ENCODE peak calls at places on chromosomes 5 and 9, in four cellular contexts. N, S, A and V are unnamed samples.
A peak's percentile ranks its signal among the peaks of the same experiment; 100 is the strongest.

GRCh38 chr5:131533844-131534243 is 101.2 kb downstream of the RAPGEF6 start:
- DNase-seq in S (no peak), A (no peak), N (no peak), V (no peak)

GRCh38 chr5:159337291-159337974 is 7.1 kb upstream of the IL12B start:
- DNase-seq in S (no peak), A (no peak), N (peak; percentile 73), V (peak; percentile 12)

GRCh38 chr5:56585973-56586740 is 229.2 kb upstream of the MAP3K1 start:
- DNase-seq in A (no peak), N (peak; percentile 10), S (no peak), V (no peak)

GRCh38 chr5:100787648-100788047 is 115.4 kb downstream of the ST8SIA4 start:
- DNase-seq in S (no peak), N (no peak), A (no peak), V (no peak)

GRCh38 chr5:135458921-135459331 is 6.8 kb upstream of the TIFAB start:
- DNase-seq in A (no peak), N (peak; percentile 35), S (no peak), V (no peak)

GRCh38 chr9:123111977-123112869 is 78.8 kb downstream of the GPR21 start:
- DNase-seq in S (no peak), A (peak; percentile 73), N (no peak), V (peak; percentile 10)

GRCh38 chr5:94968507-94969095 is 316.3 kb downstream of the MCTP1 start:
- DNase-seq in A (peak; percentile 31), S (no peak), N (peak; percentile 67), V (peak; percentile 81)

GRCh38 chr5:171494452-171495121 is 75.1 kb downstream of the FGF18 start:
- DNase-seq in N (peak; percentile 59), S (peak; percentile 27), A (peak; percentile 85), V (peak; percentile 89)

GRCh38 chr9:19618816-19619215 is 170.0 kb downstream of the SLC24A2 start:
- DNase-seq in N (no peak), S (no peak), A (no peak), V (no peak)

GRCh38 chr5:118553662-118554061 is 434.7 kb downstream of the DTWD2 start:
- DNase-seq in N (peak; percentile 12), A (no peak), S (no peak), V (peak; percentile 69)

GRCh38 chr5:113218200-113218599 is 216.6 kb downstream of the TSSK1B start:
- DNase-seq in N (no peak), A (no peak), S (no peak), V (no peak)

GRCh38 chr9:90641090-90641489 is 1.5 kb downstream of the DIRAS2 start:
- DNase-seq in N (no peak), A (no peak), S (no peak), V (no peak)

GRCh38 chr5:16528382-16528849 is 62.8 kb upstream of the ZNF622 start:
- DNase-seq in N (no peak), A (no peak), S (no peak), V (peak; percentile 55)

GRCh38 chr5:174157048-174157447 is 111.5 kb downstream of the NSG2 start:
- DNase-seq in N (no peak), A (no peak), S (no peak), V (no peak)

GRCh38 chr5:114174837-114175236 is 187.0 kb upstream of the KCNN2 start:
- DNase-seq in S (no peak), N (peak; percentile 22), A (no peak), V (no peak)

GRCh38 chr5:121968910-121969607 is 7.3 kb downstream of the SRFBP1 start:
- DNase-seq in N (peak; percentile 100), S (no peak), A (no peak), V (no peak)

GRCh38 chr9:126806336-126806735 is 1.5 kb downstream of the ZBTB43 start:
- DNase-seq in S (no peak), N (peak; percentile 15), A (no peak), V (no peak)

GRCh38 chr5:172858511-172858989 is 24.5 kb downstream of the ERGIC1 start:
- DNase-seq in A (no peak), N (no peak), S (no peak), V (no peak)

GRCh38 chr9:35688558-35689350 is 971 bp downstream of the TPM2 start:
- DNase-seq in N (peak; percentile 92), S (no peak), A (no peak), V (no peak)

GRCh38 chr9:87850405-87850804 is 32.3 kb upstream of the SPATA31E1 start:
- DNase-seq in A (no peak), N (peak; percentile 84), S (no peak), V (no peak)

GRCh38 chr5:94544031-94544650 is 74.3 kb downstream of the KIAA0825 start:
- DNase-seq in A (no peak), N (peak; percentile 15), S (no peak), V (no peak)

GRCh38 chr9:13118294-13118693 is 161.2 kb downstream of the MPDZ start:
- DNase-seq in A (no peak), S (no peak), N (no peak), V (peak; percentile 8)

GRCh38 chr5:52804359-52804758 is 16.6 kb downstream of the ITGA1 start:
- DNase-seq in N (no peak), A (no peak), S (no peak), V (no peak)

GRCh38 chr5:52802272-52803011 is 14.7 kb downstream of the ITGA1 start:
- DNase-seq in A (no peak), S (no peak), N (peak; percentile 50), V (no peak)

GRCh38 chr5:52807037-52807436 is 19.3 kb downstream of the ITGA1 start:
- DNase-seq in A (no peak), S (no peak), N (no peak), V (no peak)

GRCh38 chr5:52805614-52806013 is 17.9 kb downstream of the ITGA1 start:
- DNase-seq in S (no peak), N (no peak), A (no peak), V (no peak)

DNA sequence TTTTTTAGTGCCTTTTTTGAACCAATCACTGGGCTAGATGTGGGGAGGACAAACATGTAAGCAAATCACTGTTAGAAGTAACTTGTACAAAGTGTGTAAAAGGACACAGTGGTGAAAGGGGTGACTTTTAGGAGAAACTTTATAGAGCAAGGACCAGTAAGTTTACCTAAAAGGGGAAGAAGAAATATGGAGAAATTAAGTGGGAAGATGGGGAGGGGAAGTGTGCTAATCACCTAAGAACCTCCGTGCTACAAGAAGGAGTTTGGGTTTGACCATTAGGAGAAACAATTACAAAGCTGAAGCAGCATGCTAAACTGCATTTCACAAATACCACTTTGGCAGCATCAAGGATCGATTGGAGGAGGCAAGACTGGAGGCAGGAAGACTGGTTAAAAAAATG is 17.3 kb downstream of the ITGA1 start:
- DNase-seq in N (no peak), A (no peak), S (no peak), V (peak; percentile 51)
- H3K56ac ChIP-seq in N (no peak overlapping the region), A (no peak overlapping the region), S (no peak overlapping the region), V (no peak overlapping the region)

DNA sequence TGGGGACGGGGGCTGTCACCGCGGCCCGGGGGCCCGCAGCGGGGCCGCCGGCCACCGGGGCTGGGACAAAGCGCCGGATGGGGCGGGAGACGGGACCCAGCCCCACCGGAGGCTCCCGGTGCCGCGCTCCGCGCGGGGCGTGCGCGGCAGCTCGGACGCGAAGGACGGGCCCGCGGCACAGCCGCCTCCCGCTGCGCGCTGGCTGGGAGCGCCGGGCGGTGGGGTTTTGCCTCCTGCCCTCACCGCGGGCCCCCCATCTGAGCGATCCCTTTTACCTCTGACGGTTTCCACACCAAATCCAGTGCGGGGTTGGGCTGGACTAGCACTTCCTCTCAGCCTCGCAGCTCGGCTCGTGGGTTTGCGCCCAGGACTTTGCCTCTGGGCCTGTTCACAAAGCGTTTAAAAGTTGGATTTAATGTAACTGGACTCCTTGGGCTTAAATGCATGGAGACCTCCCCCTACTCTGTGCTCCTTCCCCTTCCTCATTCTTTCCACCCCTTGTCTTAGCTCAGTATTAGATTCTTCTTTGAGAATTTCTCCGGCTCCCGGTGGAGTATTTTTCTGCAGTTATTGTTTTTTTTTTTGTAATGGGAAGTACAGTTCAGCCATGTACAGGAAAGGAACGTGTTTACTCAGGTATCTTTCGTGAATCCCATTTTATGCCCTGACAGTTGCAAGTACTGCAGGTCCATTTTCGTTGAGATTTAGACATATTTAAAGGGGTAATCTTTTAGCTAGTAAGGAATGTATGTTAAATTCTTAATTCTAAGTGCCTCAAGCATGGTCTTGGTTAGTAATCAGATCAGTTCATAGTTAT is 691 bp downstream of the FCHO2 start:
- DNase-seq in N (peak; percentile 56), A (peak; percentile 39), S (no peak), V (peak; percentile 55)
- H2BK5ac ChIP-seq in N (peak overlapping the region; percentile 86), A (no peak overlapping the region), S (no peak overlapping the region), V (no peak overlapping the region)

DNA sequence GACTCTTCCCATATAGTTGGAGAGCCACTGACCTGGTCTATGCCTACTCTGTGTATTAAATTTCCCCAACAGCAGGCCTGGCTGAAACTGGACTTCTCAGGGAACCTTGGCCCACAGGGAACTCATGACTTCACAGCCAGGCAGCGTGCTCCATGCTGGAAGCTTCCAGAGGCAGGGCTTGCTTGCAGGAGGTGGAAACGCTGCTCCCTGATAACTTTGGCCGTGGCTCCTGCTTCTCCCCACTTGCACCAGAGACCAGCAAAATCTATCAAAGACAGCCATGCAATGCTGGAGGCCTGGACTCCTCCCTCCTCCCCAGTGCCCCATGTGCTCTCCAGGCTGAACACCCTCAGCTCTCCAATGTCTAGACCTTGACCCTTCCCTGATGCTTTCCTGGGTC is 137.1 kb downstream of the GABBR2 start:
- DNase-seq in A (no peak), S (no peak), N (no peak), V (no peak)
- H3K18ac ChIP-seq in A (no peak overlapping the region), S (no peak overlapping the region), N (no peak overlapping the region), V (no peak overlapping the region)

DNA sequence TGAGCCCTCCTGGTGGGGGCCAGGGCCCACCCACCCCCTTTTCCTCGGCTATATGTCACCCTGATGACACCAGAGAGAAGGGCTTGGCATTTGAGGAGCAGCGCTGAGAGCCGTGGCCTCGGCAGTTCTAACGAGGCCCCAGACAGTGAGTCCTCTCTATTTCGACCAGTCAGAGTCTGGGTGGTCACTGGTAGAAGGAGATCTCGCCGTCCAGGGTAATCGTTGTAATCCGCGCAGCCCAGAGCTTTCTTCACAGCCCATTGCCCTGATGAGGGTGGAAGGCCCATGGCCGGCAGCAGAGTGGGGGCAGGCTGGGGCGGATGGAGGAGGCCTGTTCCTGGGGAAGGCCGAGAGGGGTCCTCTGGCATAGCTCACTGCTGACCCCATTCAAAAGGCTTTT is 70.2 kb downstream of the PSMB7 start:
- DNase-seq in A (no peak), N (no peak), S (no peak), V (no peak)
- H3K56ac ChIP-seq in A (no peak overlapping the region), N (no peak overlapping the region), S (no peak overlapping the region), V (no peak overlapping the region)

GRCh38 chr5:132828846-132829494 is 1.5 kb downstream of the SHROOM1 start:
- DNase-seq in S (no peak), N (no peak), A (no peak), V (no peak)

GRCh38 chr5:132832612-132833011 is 2.2 kb upstream of the SHROOM1 start:
- DNase-seq in A (no peak), S (no peak), N (no peak), V (no peak)

GRCh38 chr5:132831095-132831860 is 831 bp upstream of the SHROOM1 start:
- DNase-seq in A (no peak), S (no peak), N (no peak), V (no peak)

GRCh38 chr5:132829742-132830435 is 558 bp downstream of the SHROOM1 start:
- DNase-seq in N (peak; percentile 56), A (peak; percentile 72), S (no peak), V (peak; percentile 78)

GRCh38 chr5:132830436-132831094 is at the start of gene SHROOM1:
- DNase-seq in A (peak; percentile 66), N (peak; percentile 27), S (no peak), V (peak; percentile 69)
- H2BK5ac ChIP-seq in A (no peak within 1 kb of the TSS), N (no peak within 1 kb of the TSS), S (no peak within 1 kb of the TSS), V (no peak within 1 kb of the TSS)

GRCh38 chr5:5315068-5315835 is 107.2 kb upstream of the ICE1 start:
- DNase-seq in A (no peak), N (no peak), S (no peak), V (peak; percentile 56)
- H3K18ac ChIP-seq in A (no peak overlapping the region), N (no peak overlapping the region), S (no peak overlapping the region), V (no peak overlapping the region)